ENCODE peak calls at places on chromosomes 16 and 17, in eight cellular contexts. Q, D, E, C, I, N, Y and Z are unnamed samples.

GRCh38 chr17:28918295-28918694 is 15.4 kb upstream of the DHRS13 start:
- ATAC-seq in Q (no peak), D (no peak), E (no peak), C (no peak), I (no peak), N (no peak), Y (no peak), Z (no peak)

GRCh38 chr17:28705074-28705659 is 6.5 kb downstream of the PROCA1 start:
- ATAC-seq in Q (peak; percentile 19), D (no peak), E (no peak), C (no peak), I (no peak), N (no peak), Y (no peak), Z (no peak)

GRCh38 chr17:72305964-72306551 is 185.2 kb downstream of the SOX9 start:
- ATAC-seq in Q (no peak), D (peak; percentile 44), E (no peak), C (no peak), I (no peak), N (no peak), Y (no peak), Z (no peak)

GRCh38 chr17:45284176-45285140 is 22.6 kb upstream of the SPATA32 start:
- ATAC-seq in Q (no peak), D (peak; percentile 80), E (peak; percentile 65), C (peak; percentile 80), I (peak; percentile 36), N (no peak), Y (peak; percentile 22), Z (peak; percentile 54)

GRCh38 chr17:37781451-37781850 is 36.6 kb upstream of the HNF1B start:
- ATAC-seq in Q (no peak), D (no peak), E (no peak), C (no peak), I (no peak), N (no peak), Y (no peak), Z (no peak)

GRCh38 chr17:45291170-45291805 is 25.5 kb downstream of the MAP3K14 start:
- ATAC-seq in Q (no peak), D (peak; percentile 16), E (peak; percentile 32), C (no peak), I (no peak), N (no peak), Y (peak; percentile 48), Z (no peak)

GRCh38 chr17:55284944-55285339 is 20.2 kb downstream of the HLF start:
- ATAC-seq in Q (no peak), D (peak; percentile 36), E (no peak), C (no peak), I (no peak), N (peak; percentile 25), Y (no peak), Z (peak; percentile 10)

GRCh38 chr16:3854740-3855139 is 25.8 kb downstream of the CREBBP start:
- ATAC-seq in Q (no peak), D (no peak), E (peak; percentile 55), C (no peak), I (peak; percentile 34), N (peak; percentile 14), Y (peak; percentile 62), Z (no peak)

GRCh38 chr17:40605301-40605700 is 40.0 kb upstream of the CCR7 start:
- ATAC-seq in Q (no peak), D (no peak), E (peak; percentile 39), C (no peak), I (peak; percentile 44), N (no peak), Y (no peak), Z (no peak)

GRCh38 chr16:2480948-2481347 is 6.0 kb downstream of the TBC1D24 start:
- ATAC-seq in Q (no peak), D (no peak), E (no peak), C (no peak), I (no peak), N (peak; percentile 79), Y (peak; percentile 83), Z (no peak)

GRCh38 chr17:61459434-61459809 is 7.2 kb downstream of the TBX4 start:
- ATAC-seq in Q (no peak), D (no peak), E (no peak), C (no peak), I (no peak), N (no peak), Y (no peak), Z (no peak)

GRCh38 chr17:27530791-27531391 is 74.6 kb downstream of the KSR1 start:
- ATAC-seq in Q (no peak), D (no peak), E (peak; percentile 50), C (peak; percentile 31), I (no peak), N (peak; percentile 52), Y (peak; percentile 75), Z (peak; percentile 52)

GRCh38 chr17:31448467-31449077 is 57.1 kb downstream of the RAB11FIP4 start:
- ATAC-seq in Q (no peak), D (no peak), E (no peak), C (no peak), I (no peak), N (peak; percentile 54), Y (no peak), Z (no peak)

GRCh38 chr17:31453896-31454295 is 62.4 kb downstream of the RAB11FIP4 start:
- ATAC-seq in Q (no peak), D (no peak), E (no peak), C (no peak), I (no peak), N (no peak), Y (no peak), Z (no peak)

GRCh38 chr17:31452101-31452500 is 60.6 kb downstream of the RAB11FIP4 start:
- ATAC-seq in Q (no peak), D (no peak), E (no peak), C (no peak), I (no peak), N (no peak), Y (no peak), Z (no peak)

GRCh38 chr17:31449746-31450145 is 58.3 kb downstream of the RAB11FIP4 start:
- ATAC-seq in Q (no peak), D (no peak), E (no peak), C (no peak), I (no peak), N (no peak), Y (no peak), Z (no peak)

GRCh38 chr17:31452561-31453110 is 61.2 kb downstream of the RAB11FIP4 start:
- ATAC-seq in Q (no peak), D (no peak), E (no peak), C (no peak), I (no peak), N (no peak), Y (no peak), Z (no peak)
- H3K36me3 ChIP-seq in Q (no peaks in the 10 kb centered on the region), D (no peaks in the 10 kb centered on the region), E (no peaks in the 10 kb centered on the region), C (no peaks in the 10 kb centered on the region), I (no peaks in the 10 kb centered on the region), N (no peaks in the 10 kb centered on the region), Y (no peaks in the 10 kb centered on the region), Z (no peaks in the 10 kb centered on the region)

DNA sequence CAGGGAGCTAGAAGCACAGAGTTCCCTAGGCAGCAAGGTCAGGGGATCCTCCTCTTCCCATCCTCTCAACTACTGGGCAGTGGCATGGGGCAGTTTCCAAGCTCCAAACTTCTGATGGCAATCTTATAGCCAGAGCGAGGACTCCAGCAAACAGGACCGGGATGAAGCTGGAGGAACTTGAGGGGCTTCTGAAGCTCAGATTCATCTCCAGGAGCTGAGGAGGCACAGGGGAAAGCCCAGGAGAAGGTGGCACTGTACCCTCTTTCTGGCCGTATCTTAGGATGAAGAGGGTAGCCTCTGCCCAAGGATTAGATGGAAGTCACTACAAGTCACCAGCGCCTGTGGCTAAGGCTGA is 50.0 kb upstream of the RPL38 start:
- ATAC-seq in Q (no peak), D (no peak), E (no peak), C (no peak), I (no peak), N (no peak), Y (no peak), Z (no peak)
- H3K27me3 ChIP-seq in Q (no peaks in the 10 kb centered on the region), D (no peaks in the 10 kb centered on the region), E (no peaks in the 10 kb centered on the region), C (no peaks in the 10 kb centered on the region), I (no peaks in the 10 kb centered on the region), N (peaks cover 34% of the 10 kb centered on the region), Y (no peaks in the 10 kb centered on the region), Z (peaks cover 45% of the 10 kb centered on the region)

GRCh38 chr17:6509295-6509771 is 47.0 kb downstream of the PITPNM3 start:
- ATAC-seq in Q (peak; percentile 39), D (no peak), E (no peak), C (no peak), I (no peak), N (no peak), Y (no peak), Z (no peak)

GRCh38 chr17:6506679-6507231 is 49.6 kb downstream of the PITPNM3 start:
- ATAC-seq in Q (no peak), D (no peak), E (no peak), C (no peak), I (no peak), N (peak; percentile 92), Y (peak; percentile 78), Z (peak; percentile 51)

GRCh38 chr17:6507535-6507934 is 48.8 kb downstream of the PITPNM3 start:
- ATAC-seq in Q (peak; percentile 79), D (no peak), E (no peak), C (peak; percentile 57), I (no peak), N (peak; percentile 73), Y (peak; percentile 45), Z (peak; percentile 91)

GRCh38 chr17:6508519-6509294 is 47.6 kb downstream of the PITPNM3 start:
- ATAC-seq in Q (no peak), D (no peak), E (no peak), C (no peak), I (no peak), N (no peak), Y (no peak), Z (no peak)

DNA sequence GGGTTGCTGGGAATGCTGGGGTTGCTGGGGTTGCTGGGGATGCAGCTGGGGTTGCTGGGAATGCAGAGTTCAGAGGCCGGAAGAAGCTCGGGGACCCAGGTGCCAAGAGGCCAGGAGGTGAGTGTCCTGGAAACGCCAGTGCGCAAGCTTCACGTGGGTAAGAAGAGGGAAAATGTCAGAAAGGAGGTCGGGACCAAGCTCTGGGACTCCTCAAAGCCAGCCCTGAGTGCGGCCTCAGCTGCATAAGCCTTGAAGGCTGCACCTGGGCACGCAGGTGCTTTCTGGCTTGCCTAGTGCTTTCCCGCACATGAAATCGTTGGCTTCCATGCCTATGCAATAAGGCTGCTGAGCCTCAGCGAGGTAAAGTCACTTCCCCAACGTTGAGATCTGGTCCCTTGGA is 48.3 kb downstream of the PITPNM3 start:
- ATAC-seq in Q (no peak), D (no peak), E (no peak), C (no peak), I (no peak), N (no peak), Y (no peak), Z (no peak)
- H3K36me3 ChIP-seq in Q (no peaks in the 10 kb centered on the region), D (no peaks in the 10 kb centered on the region), E (no peaks in the 10 kb centered on the region), C (no peaks in the 10 kb centered on the region), I (no peaks in the 10 kb centered on the region), N (no peaks in the 10 kb centered on the region), Y (no peaks in the 10 kb centered on the region), Z (no peaks in the 10 kb centered on the region)

GRCh38 chr17:14282700-14283099 is 18.2 kb upstream of the HS3ST3B1 start:
- ATAC-seq in Q (no peak), D (no peak), E (no peak), C (no peak), I (no peak), N (no peak), Y (no peak), Z (no peak)

GRCh38 chr17:14276535-14277250 is 24.2 kb upstream of the HS3ST3B1 start:
- ATAC-seq in Q (no peak), D (no peak), E (no peak), C (peak; percentile 86), I (no peak), N (no peak), Y (no peak), Z (no peak)

DNA sequence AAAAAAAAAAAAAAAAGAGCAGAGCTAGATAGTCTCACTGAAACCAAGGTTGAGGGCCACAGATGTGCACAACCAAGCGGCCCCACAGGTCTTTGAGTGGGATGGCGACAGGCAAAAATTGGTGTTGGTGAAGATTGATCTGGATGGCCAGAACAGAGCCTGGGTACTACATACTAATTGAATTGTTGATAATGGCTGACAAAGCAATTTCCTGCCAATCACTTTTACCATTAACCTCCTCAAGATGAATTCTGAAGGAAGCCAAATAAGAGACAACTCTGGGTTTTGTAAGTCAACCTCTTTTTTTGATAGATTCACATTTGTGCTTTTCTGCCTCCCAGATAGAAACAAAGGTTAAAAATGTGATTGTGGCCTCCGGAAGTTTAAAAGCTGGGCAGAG is 19.4 kb upstream of the HS3ST3B1 start:
- ATAC-seq in Q (no peak), D (no peak), E (no peak), C (no peak), I (no peak), N (no peak), Y (no peak), Z (no peak)
- H3K27me3 ChIP-seq in Q (no peaks in the 10 kb centered on the region), D (peaks cover 3% of the 10 kb centered on the region), E (no peaks in the 10 kb centered on the region), C (no peaks in the 10 kb centered on the region), I (no peaks in the 10 kb centered on the region), N (peaks cover 20% of the 10 kb centered on the region), Y (peaks cover 3% of the 10 kb centered on the region), Z (peaks cover 15% of the 10 kb centered on the region)